ENCODE peak calls at places on chromosomes 7 and 10, in four cellular contexts. One of them, this sample, is unnamed.

GRCh38 chr7:157787275-157787701 is 450.5 kb downstream of the DNAJB6 start:
- DNase-seq in SK-N-SH: no peak
- DNase-seq in K562: no peak
- DNase-seq in GM12878: no peak
- DNase-seq in this sample: no peak

GRCh38 chr10:75266945-75267344 is 31.2 kb upstream of the COMTD1 start:
- DNase-seq in SK-N-SH: no peak
- DNase-seq in K562: no peak
- DNase-seq in GM12878: no peak
- DNase-seq in this sample: no peak

GRCh38 chr10:51585742-51586141 is 113.7 kb downstream of the CSTF2T start:
- DNase-seq in SK-N-SH: no peak
- DNase-seq in K562: no peak
- DNase-seq in GM12878: no peak
- DNase-seq in this sample: peak; percentile 0

GRCh38 chr7:95545007-95545615 is 51.2 kb downstream of the PDK4 start:
- DNase-seq in SK-N-SH: no peak
- DNase-seq in K562: no peak
- DNase-seq in GM12878: no peak
- DNase-seq in this sample: peak; percentile 24

GRCh38 chr7:131328387-131329175 is 905 bp downstream of the MKLN1 start:
- DNase-seq in SK-N-SH: no peak
- DNase-seq in K562: no peak
- DNase-seq in GM12878: no peak
- DNase-seq in this sample: no peak

GRCh38 chr10:58177362-58177947 is 90.2 kb downstream of the IPMK start:
- DNase-seq in SK-N-SH: peak; percentile 23
- DNase-seq in K562: peak; percentile 42
- DNase-seq in GM12878: no peak
- DNase-seq in this sample: peak; percentile 15

GRCh38 chr7:17436126-17436525 is 137.7 kb downstream of the AHR start:
- DNase-seq in SK-N-SH: no peak
- DNase-seq in K562: no peak
- DNase-seq in GM12878: no peak
- DNase-seq in this sample: no peak

GRCh38 chr7:7427363-7427762 is 108.3 kb downstream of the COL28A1 start:
- DNase-seq in SK-N-SH: no peak
- DNase-seq in K562: no peak
- DNase-seq in GM12878: no peak
- DNase-seq in this sample: no peak

GRCh38 chr10:131629026-131629425 is 271.8 kb upstream of the PPP2R2D start:
- DNase-seq in SK-N-SH: no peak
- DNase-seq in K562: no peak
- DNase-seq in GM12878: no peak
- DNase-seq in this sample: no peak

GRCh38 chr7:1893451-1893850 is 223.4 kb downstream of the ELFN1 start:
- DNase-seq in SK-N-SH: no peak
- DNase-seq in K562: no peak
- DNase-seq in GM12878: no peak
- DNase-seq in this sample: no peak

GRCh38 chr7:142716596-142716995 is 32.7 kb upstream of the PRSS1 start:
- DNase-seq in SK-N-SH: no peak
- DNase-seq in K562: peak; percentile 72
- DNase-seq in GM12878: no peak
- DNase-seq in this sample: no peak

GRCh38 chr7:1854521-1855395 is 184.7 kb downstream of the ELFN1 start:
- DNase-seq in SK-N-SH: no peak
- DNase-seq in K562: peak; percentile 85
- DNase-seq in GM12878: no peak
- DNase-seq in this sample: no peak

GRCh38 chr7:2399848-2400587 is 3.4 kb upstream of the CHST12 start:
- DNase-seq in SK-N-SH: peak; percentile 72
- DNase-seq in K562: peak; percentile 65
- DNase-seq in GM12878: no peak
- DNase-seq in this sample: peak; percentile 76

GRCh38 chr10:109429956-109430760 is 493.2 kb downstream of the XPNPEP1 start:
- DNase-seq in SK-N-SH: no peak
- DNase-seq in K562: no peak
- DNase-seq in GM12878: no peak
- DNase-seq in this sample: no peak

GRCh38 chr7:10934292-10934691 is 39.4 kb upstream of the PHF14 start:
- DNase-seq in SK-N-SH: no peak
- DNase-seq in K562: no peak
- DNase-seq in GM12878: no peak
- DNase-seq in this sample: no peak

GRCh38 chr7:13989138-13989943 is at the start of gene ETV1:
- DNase-seq in SK-N-SH: peak; percentile 76
- DNase-seq in K562: peak; percentile 80
- DNase-seq in GM12878: no peak
- DNase-seq in this sample: peak; percentile 14

GRCh38 chr7:41425926-41426325 is 277.0 kb downstream of the INHBA start:
- DNase-seq in SK-N-SH: no peak
- DNase-seq in K562: no peak
- DNase-seq in GM12878: no peak
- DNase-seq in this sample: no peak

GRCh38 chr10:18618995-18619394 is 32.4 kb downstream of the NSUN6 start:
- DNase-seq in SK-N-SH: no peak
- DNase-seq in K562: no peak
- DNase-seq in GM12878: no peak
- DNase-seq in this sample: no peak

GRCh38 chr7:47143344-47143743 is 438.6 kb downstream of the TNS3 start:
- DNase-seq in SK-N-SH: no peak
- DNase-seq in K562: no peak
- DNase-seq in GM12878: no peak
- DNase-seq in this sample: no peak

GRCh38 chr7:148276291-148277041 is 314.1 kb upstream of the C7orf33 start:
- DNase-seq in SK-N-SH: no peak
- DNase-seq in K562: no peak
- DNase-seq in GM12878: no peak
- DNase-seq in this sample: no peak

GRCh38 chr10:49429458-49429857 is 33.6 kb upstream of the DRGX start:
- DNase-seq in SK-N-SH: no peak
- DNase-seq in K562: no peak
- DNase-seq in GM12878: no peak
- DNase-seq in this sample: no peak

GRCh38 chr10:57799625-57800024 is 468.1 kb downstream of the IPMK start:
- DNase-seq in SK-N-SH: no peak
- DNase-seq in K562: no peak
- DNase-seq in GM12878: no peak
- DNase-seq in this sample: no peak

GRCh38 chr7:142313528-142313927 is 55.7 kb upstream of the PRSS58 start:
- DNase-seq in SK-N-SH: no peak
- DNase-seq in K562: no peak
- DNase-seq in GM12878: no peak
- DNase-seq in this sample: no peak

GRCh38 chr10:114271779-114272167 is 32.7 kb downstream of the VWA2 start:
- DNase-seq in SK-N-SH: no peak
- DNase-seq in K562: no peak
- DNase-seq in GM12878: no peak
- DNase-seq in this sample: no peak

GRCh38 chr10:86020139-86020538 is 346.5 kb downstream of the GRID1 start:
- DNase-seq in SK-N-SH: no peak
- DNase-seq in K562: no peak
- DNase-seq in GM12878: no peak
- DNase-seq in this sample: no peak

GRCh38 chr7:105639677-105640493 is 58.6 kb upstream of the EFCAB10 start:
- DNase-seq in SK-N-SH: no peak
- DNase-seq in K562: no peak
- DNase-seq in GM12878: no peak
- DNase-seq in this sample: no peak

GRCh38 chr10:105195831-105196230 is 554.7 kb downstream of the SORCS3 start:
- DNase-seq in SK-N-SH: no peak
- DNase-seq in K562: no peak
- DNase-seq in GM12878: no peak
- DNase-seq in this sample: peak; percentile 8

GRCh38 chr10:75402486-75403143 is 1.1 kb upstream of the ZNF503 start:
- DNase-seq in SK-N-SH: peak; percentile 58
- DNase-seq in K562: no peak
- DNase-seq in GM12878: no peak
- DNase-seq in this sample: no peak

GRCh38 chr7:2629740-2630681 is 1.8 kb upstream of the TTYH3 start:
- DNase-seq in SK-N-SH: no peak
- DNase-seq in K562: no peak
- DNase-seq in GM12878: no peak
- DNase-seq in this sample: peak; percentile 69

GRCh38 chr10:102113261-102113955 is 6.8 kb downstream of the LDB1 start:
- DNase-seq in SK-N-SH: no peak
- DNase-seq in K562: no peak
- DNase-seq in GM12878: no peak
- DNase-seq in this sample: no peak

GRCh38 chr10:97333351-97333600 is 1.3 kb downstream of the FRAT2 start:
- DNase-seq in SK-N-SH: peak; percentile 58
- DNase-seq in K562: peak; percentile 38
- DNase-seq in GM12878: no peak
- DNase-seq in this sample: no peak

GRCh38 chr10:49577182-49577925 is 32.8 kb upstream of the SLC18A3 start:
- DNase-seq in SK-N-SH: no peak
- DNase-seq in K562: no peak
- DNase-seq in GM12878: no peak
- DNase-seq in this sample: no peak

GRCh38 chr7:92916751-92917369 is 80.5 kb upstream of the CDK6 start:
- DNase-seq in SK-N-SH: peak; percentile 40
- DNase-seq in K562: no peak
- DNase-seq in GM12878: no peak
- DNase-seq in this sample: peak; percentile 27

GRCh38 chr10:46311501-46311951 is 24.7 kb downstream of the ANTXRL start:
- DNase-seq in SK-N-SH: no peak
- DNase-seq in K562: no peak
- DNase-seq in GM12878: no peak
- DNase-seq in this sample: no peak

GRCh38 chr10:16967000-16967865 is 150.0 kb upstream of the RSU1 start:
- DNase-seq in SK-N-SH: no peak
- DNase-seq in K562: no peak
- DNase-seq in GM12878: no peak
- DNase-seq in this sample: no peak
- TF ChIP-seq GABPA in SK-N-SH: no peak
- TF ChIP-seq GABPA in K562: no peak
- TF ChIP-seq GABPA in GM12878: no peak
- TF ChIP-seq GABPA in this sample: no peak

GRCh38 chr7:294440-295154 is 4.6 kb downstream of the FOXL3 start:
- DNase-seq in SK-N-SH: no peak
- DNase-seq in K562: no peak
- DNase-seq in GM12878: no peak
- DNase-seq in this sample: no peak

GRCh38 chr7:292826-293225 is 2.9 kb downstream of the FOXL3 start:
- DNase-seq in SK-N-SH: no peak
- DNase-seq in K562: no peak
- DNase-seq in GM12878: no peak
- DNase-seq in this sample: no peak

GRCh38 chr7:291302-292092 is 1.5 kb downstream of the FOXL3 start:
- DNase-seq in SK-N-SH: no peak
- DNase-seq in K562: no peak
- DNase-seq in GM12878: no peak
- DNase-seq in this sample: no peak

GRCh38 chr7:295155-296154 is 5.5 kb downstream of the FOXL3 start:
- DNase-seq in SK-N-SH: no peak
- DNase-seq in K562: no peak
- DNase-seq in GM12878: no peak
- DNase-seq in this sample: no peak

GRCh38 chr7:293681-294439 is 3.9 kb downstream of the FOXL3 start:
- DNase-seq in SK-N-SH: peak; percentile 48
- DNase-seq in K562: no peak
- DNase-seq in GM12878: no peak
- DNase-seq in this sample: no peak
- TF ChIP-seq ZBTB33 in SK-N-SH: no peak
- TF ChIP-seq ZBTB33 in K562: no peak
- TF ChIP-seq ZBTB33 in GM12878: no peak
- TF ChIP-seq ZBTB33 in this sample: no peak

DNA sequence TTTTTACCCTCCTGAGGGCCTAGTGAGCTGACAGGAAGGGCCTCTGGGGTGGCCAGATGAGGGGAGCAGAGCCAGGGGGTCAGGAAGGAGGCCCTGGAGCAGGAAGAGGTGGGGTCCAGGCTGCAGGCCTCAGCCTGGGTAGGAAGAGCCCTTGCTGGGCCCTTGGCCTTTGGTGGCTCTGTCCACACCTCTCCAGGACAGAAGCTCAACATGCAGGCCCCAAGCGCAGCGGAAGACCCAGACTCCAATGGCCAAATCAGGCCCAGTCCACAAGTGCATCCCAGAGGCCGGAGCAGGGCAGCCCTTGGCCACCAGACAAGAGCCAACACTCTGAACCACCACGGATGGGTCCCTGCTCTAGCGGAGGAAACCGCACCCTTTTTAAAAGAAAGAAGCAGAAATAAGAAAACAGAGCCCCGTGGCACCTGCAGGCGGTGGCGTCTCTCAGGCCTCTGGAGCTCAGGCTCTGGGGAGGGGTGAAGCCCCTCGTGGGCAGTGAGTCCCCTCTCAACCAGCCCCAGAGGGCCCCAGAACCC is 52.8 kb downstream of the FOXL3 start:
- DNase-seq in SK-N-SH: no peak
- DNase-seq in K562: no peak
- DNase-seq in GM12878: no peak
- DNase-seq in this sample: no peak
- TF ChIP-seq GABPA in SK-N-SH: no peak
- TF ChIP-seq GABPA in K562: no peak
- TF ChIP-seq GABPA in GM12878: no peak
- TF ChIP-seq GABPA in this sample: no peak

DNA sequence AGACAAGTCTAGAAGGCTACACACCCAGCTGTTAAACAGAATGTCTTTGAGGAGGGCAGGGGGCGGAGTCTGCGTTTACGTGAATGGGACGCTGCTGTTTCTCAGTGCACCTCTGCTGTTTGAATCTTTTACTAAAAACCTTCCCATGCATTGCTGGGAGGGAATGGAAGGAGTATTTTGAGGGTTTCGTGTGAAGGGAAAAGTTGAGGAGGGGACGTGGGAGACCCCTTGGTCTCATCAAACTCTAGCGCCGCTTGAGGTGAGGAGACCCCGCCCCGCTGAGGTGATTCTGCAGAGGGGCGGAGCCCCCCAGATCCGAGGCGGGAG is 474 bp upstream of the VCL start:
- DNase-seq in SK-N-SH: no peak
- DNase-seq in K562: peak; percentile 54
- DNase-seq in GM12878: no peak
- DNase-seq in this sample: no peak
- TF ChIP-seq ZBTB33 in SK-N-SH: no peak
- TF ChIP-seq ZBTB33 in K562: no peak
- TF ChIP-seq ZBTB33 in GM12878: no peak
- TF ChIP-seq ZBTB33 in this sample: no peak

GRCh38 chr7:129875745-129876411 is 76.9 kb downstream of the UBE2H start:
- DNase-seq in SK-N-SH: no peak
- DNase-seq in K562: peak; percentile 85
- DNase-seq in GM12878: no peak
- DNase-seq in this sample: no peak
- TF ChIP-seq GABPA in SK-N-SH: no peak
- TF ChIP-seq GABPA in K562: no peak
- TF ChIP-seq GABPA in GM12878: no peak
- TF ChIP-seq GABPA in this sample: no peak

GRCh38 chr10:128476845-128477244 is 350.6 kb upstream of the MKI67 start:
- DNase-seq in SK-N-SH: no peak
- DNase-seq in K562: no peak
- DNase-seq in GM12878: no peak
- DNase-seq in this sample: no peak
- TF ChIP-seq ZBTB33 in SK-N-SH: no peak
- TF ChIP-seq ZBTB33 in K562: no peak
- TF ChIP-seq ZBTB33 in GM12878: no peak
- TF ChIP-seq ZBTB33 in this sample: no peak

GRCh38 chr10:77004917-77005564 is 632.6 kb downstream of the KCNMA1 start:
- DNase-seq in SK-N-SH: peak; percentile 52
- DNase-seq in K562: peak; percentile 50
- DNase-seq in GM12878: no peak
- DNase-seq in this sample: peak; percentile 32
- TF ChIP-seq GABPA in SK-N-SH: no peak
- TF ChIP-seq GABPA in K562: no peak
- TF ChIP-seq GABPA in GM12878: no peak
- TF ChIP-seq GABPA in this sample: no peak